ENCODE peak calls at places on chromosomes 2 and 18, in ten cellular contexts. K, F, B, R, L, N, U, Z, C and M are unnamed samples.

GRCh38 chr2:177322801-177323261 is 58.3 kb upstream of the NFE2L2 start:
- DNase-seq in Z (no peak), R (peak), N (no peak), F (no peak), C (no peak), L (no peak), B (no peak), K (no peak), U (no peak), M (no peak)

GRCh38 chr2:150732064-150732463 is 244.6 kb upstream of the RND3 start:
- DNase-seq in R (peak), Z (no peak), B (no peak), N (no peak), L (no peak), C (peak), U (no peak), K (no peak), F (no peak), M (peak)

GRCh38 chr2:182946949-182947348 is 80.5 kb upstream of the FRZB start:
- DNase-seq in B (no peak), Z (no peak), K (no peak), R (no peak), C (peak), L (no peak), F (no peak), U (no peak), N (no peak), M (no peak)

GRCh38 chr18:14097761-14098160 is 34.5 kb downstream of the ZNF519 start:
- DNase-seq in B (no peak), U (no peak), Z (no peak), K (no peak), F (no peak), R (no peak), C (no peak), N (no peak), L (no peak), M (no peak)

GRCh38 chr2:8977758-8978157 is 25.7 kb downstream of the MBOAT2 start:
- DNase-seq in L (no peak), K (no peak), B (no peak), F (no peak), R (no peak), C (no peak), N (no peak), Z (no peak), U (no peak), M (no peak)

GRCh38 chr2:149692837-149693518 is 105.4 kb upstream of the MMADHC start:
- DNase-seq in F (no peak), Z (no peak), B (no peak), R (no peak), K (no peak), C (peak), N (no peak), U (no peak), L (no peak), M (no peak)

GRCh38 chr18:74949611-74950010 is 259.3 kb downstream of the PTGR3 start:
- DNase-seq in C (peak), N (no peak), Z (no peak), B (no peak), R (no peak), K (no peak), F (no peak), L (no peak), U (no peak), M (no peak)

GRCh38 chr18:62716679-62717058 is 1.3 kb downstream of the PHLPP1 start:
- DNase-seq in L (no peak), C (peak), N (peak), K (peak), B (peak), F (no peak), Z (peak), U (no peak), R (no peak), M (no peak)

GRCh38 chr2:98134601-98135000 is 47.6 kb downstream of the VWA3B start:
- DNase-seq in Z (no peak), F (no peak), C (peak), K (no peak), R (no peak), U (no peak), B (no peak), N (no peak), L (no peak), M (no peak)

GRCh38 chr18:79567481-79568147 is 112.0 kb upstream of the CTDP1 start:
- DNase-seq in K (peak), R (no peak), N (peak), B (no peak), Z (no peak), C (peak), U (no peak), L (no peak), F (no peak), M (peak)